ENCODE peak calls at places on chromosomes 2 and 18, in seven cellular contexts. P, V, A, S, Y, J and T are unnamed samples.
A peak's percentile ranks its signal among the peaks of the same experiment; 100 is the strongest.

GRCh38 chr2:21039080-21039556 is 4.8 kb downstream of the APOB start:
- DNase-seq in P (no peak), V (no peak), A (no peak), S (no peak), Y (no peak), J (no peak), T (no peak)

GRCh38 chr2:172461591-172462392 is 34.4 kb downstream of the ITGA6 start:
- DNase-seq in P (peak; percentile 76), V (peak; percentile 50), A (peak; percentile 55), S (peak; percentile 42), Y (peak; percentile 52), J (peak; percentile 88), T (no peak)

GRCh38 chr18:62637807-62638687 is 77.3 kb upstream of the PHLPP1 start:
- DNase-seq in P (peak; percentile 78), V (peak; percentile 23), A (peak; percentile 70), S (no peak), Y (peak; percentile 53), J (peak; percentile 78), T (no peak)

GRCh38 chr2:236042087-236042486 is 126.1 kb downstream of the GBX2 start:
- DNase-seq in P (no peak), V (no peak), A (no peak), S (no peak), Y (no peak), J (no peak), T (no peak)

GRCh38 chr2:17736989-17737388 is 16.6 kb downstream of the SMC6 start:
- DNase-seq in P (no peak), V (peak; percentile 86), A (no peak), S (no peak), Y (no peak), J (no peak), T (peak; percentile 55)

GRCh38 chr2:216221806-216222205 is 112.7 kb downstream of the XRCC5 start:
- DNase-seq in P (peak; percentile 22), V (peak; percentile 56), A (no peak), S (no peak), Y (no peak), J (no peak), T (peak; percentile 69)

GRCh38 chr2:219707496-219708285 is 80.3 kb downstream of the SLC4A3 start:
- DNase-seq in P (no peak), V (no peak), A (no peak), S (no peak), Y (no peak), J (no peak), T (no peak)

GRCh38 chr18:7395566-7395965 is 164.7 kb downstream of the LRRC30 start:
- DNase-seq in P (no peak), V (no peak), A (no peak), S (no peak), Y (no peak), J (no peak), T (no peak)

GRCh38 chr2:116319001-116319400 is 1495.5 kb upstream of the DDX18 start:
- DNase-seq in P (no peak), V (no peak), A (no peak), S (no peak), Y (no peak), J (no peak), T (no peak)

GRCh38 chr18:54871231-54871630 is 43.0 kb downstream of the RAB27B start:
- DNase-seq in P (no peak), V (no peak), A (no peak), S (no peak), Y (no peak), J (no peak), T (no peak)

GRCh38 chr2:69755862-69756467 is 14.0 kb downstream of the ANXA4 start:
- DNase-seq in P (no peak), V (peak; percentile 37), A (no peak), S (no peak), Y (no peak), J (no peak), T (peak; percentile 78)

GRCh38 chr2:158923180-158923594 is 45.3 kb upstream of the TANC1 start:
- DNase-seq in P (no peak), V (peak; percentile 33), A (no peak), S (no peak), Y (no peak), J (no peak), T (peak; percentile 9)

GRCh38 chr18:31554776-31555175 is 36.9 kb upstream of the TTR start:
- DNase-seq in P (no peak), V (no peak), A (no peak), S (no peak), Y (no peak), J (no peak), T (no peak)

GRCh38 chr2:101087638-101088037 is 63.5 kb downstream of the TBC1D8 start:
- DNase-seq in P (no peak), V (no peak), A (no peak), S (no peak), Y (no peak), J (no peak), T (no peak)

GRCh38 chr2:949894-950626 is 589 bp upstream of the SNTG2 start:
- DNase-seq in P (peak; percentile 28), V (no peak), A (no peak), S (no peak), Y (no peak), J (peak; percentile 73), T (no peak)

GRCh38 chr2:17309741-17310339 is 208.4 kb downstream of the RAD51AP2 start:
- DNase-seq in P (peak; percentile 19), V (peak; percentile 58), A (peak; percentile 28), S (no peak), Y (peak; percentile 58), J (peak; percentile 69), T (no peak)

GRCh38 chr18:11906926-11907874 is 917 bp downstream of the MPPE1 start:
- DNase-seq in P (peak; percentile 30), V (peak; percentile 18), A (no peak), S (no peak), Y (no peak), J (peak; percentile 14), T (no peak)

GRCh38 chr18:11909597-11910026 is 1.5 kb upstream of the MPPE1 start:
- DNase-seq in P (no peak), V (peak; percentile 31), A (peak; percentile 46), S (no peak), Y (peak; percentile 22), J (no peak), T (peak; percentile 35)

GRCh38 chr18:11909081-11909410 is 929 bp upstream of the MPPE1 start:
- DNase-seq in P (no peak), V (peak; percentile 27), A (no peak), S (no peak), Y (no peak), J (no peak), T (no peak)

GRCh38 chr18:11906181-11906580 is 1.9 kb downstream of the MPPE1 start:
- DNase-seq in P (no peak), V (no peak), A (no peak), S (no peak), Y (no peak), J (no peak), T (no peak)

DNA sequence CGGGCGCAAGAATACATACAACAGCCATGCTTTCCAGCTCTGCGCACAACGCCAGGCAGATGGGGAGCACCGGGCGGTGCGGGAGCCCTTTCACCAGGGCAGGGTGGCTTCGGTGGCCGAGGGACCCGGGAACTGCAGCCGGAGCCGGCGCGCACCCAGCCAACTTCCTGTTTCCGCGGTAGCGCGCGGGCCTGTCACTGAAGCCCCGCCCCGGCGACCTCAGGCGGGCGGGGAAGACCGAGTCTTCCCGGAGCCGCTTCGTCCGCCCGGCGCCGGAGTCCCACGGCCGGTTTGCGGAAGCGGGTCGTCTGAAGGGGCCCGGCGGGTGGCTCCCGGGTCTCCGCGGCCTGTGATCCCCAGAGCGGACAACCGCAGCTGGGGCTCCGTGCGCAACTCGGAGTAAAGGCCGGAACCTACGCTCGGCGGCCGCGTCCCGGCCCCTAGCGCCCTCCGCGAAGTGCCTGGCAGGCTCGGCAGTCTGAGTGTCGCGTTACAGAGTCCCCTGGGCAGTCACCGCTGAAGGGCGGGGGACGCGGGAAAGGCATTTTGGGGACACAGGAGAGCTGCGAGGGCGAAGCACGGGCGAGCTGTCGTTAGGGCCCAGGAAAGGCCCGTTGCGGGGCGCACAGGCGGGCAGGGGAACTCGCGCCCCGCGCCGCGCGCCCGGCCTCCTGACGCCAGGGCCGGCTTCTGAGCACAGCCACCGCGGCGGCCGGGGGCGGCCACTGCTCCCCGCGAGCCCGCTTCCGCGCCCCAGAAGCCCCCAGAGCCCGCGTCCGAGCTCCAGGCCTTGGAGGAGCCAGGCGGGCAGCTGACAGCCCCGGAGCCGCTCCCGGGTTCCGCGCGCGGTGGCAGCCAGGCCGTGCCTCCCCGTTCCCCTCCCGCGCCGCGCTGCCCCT is at the start of gene MPPE1:
- DNase-seq in P (peak; percentile 90), V (peak; percentile 81), A (peak; percentile 95), S (peak; percentile 87), Y (peak; percentile 89), J (peak; percentile 88), T (peak; percentile 69)
- TF ChIP-seq CTCF in P (no peak), V (no peak), A (no peak), S (no peak), Y (no peak), J (no peak), T (no peak)

GRCh38 chr2:37614061-37614802 is 57.2 kb downstream of the CDC42EP3 start:
- DNase-seq in P (no peak), V (peak; percentile 87), A (no peak), S (no peak), Y (no peak), J (no peak), T (peak; percentile 96)
- TF ChIP-seq CTCF in P (no peak), V (no peak), A (no peak), S (no peak), Y (no peak), J (no peak), T (no peak)

GRCh38 chr2:170966648-170967396 is 37.8 kb downstream of the GORASP2 start:
- DNase-seq in P (peak; percentile 16), V (no peak), A (no peak), S (no peak), Y (no peak), J (peak; percentile 51), T (no peak)
- TF ChIP-seq CTCF in P (peak; percentile 32), V (peak; percentile 21), A (no peak), S (no peak), Y (no peak), J (no peak), T (peak; percentile 51)

GRCh38 chr2:199484927-199485326 is 27.2 kb upstream of the SATB2 start:
- DNase-seq in P (no peak), V (no peak), A (no peak), S (no peak), Y (no peak), J (peak; percentile 22), T (peak; percentile 18)

GRCh38 chr2:199485732-199486335 is 28.1 kb upstream of the SATB2 start:
- DNase-seq in P (peak; percentile 65), V (peak; percentile 63), A (peak; percentile 49), S (peak; percentile 34), Y (peak; percentile 80), J (peak; percentile 83), T (peak; percentile 47)

GRCh38 chr2:199490049-199490448 is 32.3 kb upstream of the SATB2 start:
- DNase-seq in P (no peak), V (no peak), A (no peak), S (no peak), Y (no peak), J (no peak), T (no peak)

DNA sequence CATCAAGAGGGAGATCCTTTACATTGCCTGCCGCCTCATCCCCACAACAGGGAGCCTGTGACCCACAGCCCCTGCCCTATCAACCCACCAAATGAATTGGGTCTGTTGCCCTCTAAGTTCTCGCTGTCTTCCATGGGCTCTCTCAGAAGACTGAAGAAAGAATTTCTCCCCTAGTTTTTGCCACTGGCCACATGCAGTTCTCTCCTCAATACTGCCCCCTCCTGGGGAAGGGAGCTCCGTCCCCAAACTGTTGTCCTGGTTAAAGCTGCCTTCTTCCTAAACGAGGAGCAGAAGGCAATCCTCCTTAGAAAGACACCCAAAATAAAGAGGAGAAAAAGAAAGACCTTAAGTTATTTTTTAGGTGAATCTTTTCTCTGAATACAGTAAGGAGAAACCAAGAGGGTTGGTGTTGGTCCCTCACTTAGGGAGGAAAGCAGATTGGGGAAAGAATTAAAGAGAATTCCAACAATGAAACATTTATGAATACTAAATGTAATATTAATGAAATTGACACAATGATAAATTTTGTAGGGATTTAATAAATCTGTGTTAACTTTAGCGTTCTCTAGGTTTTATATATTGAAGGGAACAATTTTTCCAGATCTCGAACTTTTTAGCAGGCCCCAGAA is 31.1 kb upstream of the SATB2 start:
- DNase-seq in P (peak; percentile 62), V (peak; percentile 70), A (peak; percentile 65), S (peak; percentile 23), Y (peak; percentile 72), J (peak; percentile 80), T (peak; percentile 47)
- TF ChIP-seq CTCF in P (peak; percentile 71), V (peak; percentile 98), A (peak; percentile 61), S (no peak), Y (peak; percentile 61), J (peak; percentile 83), T (peak; percentile 91)